ENCODE peak calls at places on chromosome 19, in four cellular contexts. One of them, this sample, is unnamed.

GRCh38 chr19:43699506-43700367 is 16.1 kb upstream of the IRGC start:
- DNase-seq in A549: no peak
- DNase-seq in fibroblast of lung: peak; percentile 52
- DNase-seq in PC-3: no peak
- DNase-seq in this sample: peak; percentile 28

GRCh38 chr19:10332158-10332964 is 968 bp downstream of the RAVER1 start:
- DNase-seq in A549: no peak
- DNase-seq in fibroblast of lung: no peak
- DNase-seq in PC-3: no peak
- DNase-seq in this sample: no peak

GRCh38 chr19:17779281-17779930 is 15.5 kb upstream of the B3GNT3 start:
- DNase-seq in A549: peak; percentile 52
- DNase-seq in fibroblast of lung: peak; percentile 21
- DNase-seq in PC-3: peak; percentile 84
- DNase-seq in this sample: peak; percentile 15

GRCh38 chr19:33785795-33786194 is 10.9 kb upstream of the KCTD15 start:
- DNase-seq in A549: no peak
- DNase-seq in fibroblast of lung: peak; percentile 18
- DNase-seq in PC-3: peak; percentile 70
- DNase-seq in this sample: peak; percentile 70

GRCh38 chr19:18587962-18588610 is 512 bp upstream of the REX1BD start:
- DNase-seq in A549: no peak
- DNase-seq in fibroblast of lung: no peak
- DNase-seq in PC-3: no peak
- DNase-seq in this sample: no peak

GRCh38 chr19:16233081-16233776 is 35.5 kb downstream of the AP1M1 start:
- DNase-seq in A549: no peak
- DNase-seq in fibroblast of lung: no peak
- DNase-seq in PC-3: no peak
- DNase-seq in this sample: no peak

GRCh38 chr19:36257512-36257876 is 42.6 kb downstream of the ZNF146 start:
- DNase-seq in A549: no peak
- DNase-seq in fibroblast of lung: no peak
- DNase-seq in PC-3: no peak
- DNase-seq in this sample: no peak

GRCh38 chr19:34990578-34991192 is 9.4 kb upstream of the GRAMD1A start:
- DNase-seq in A549: no peak
- DNase-seq in fibroblast of lung: no peak
- DNase-seq in PC-3: no peak
- DNase-seq in this sample: no peak

GRCh38 chr19:33374406-33374703 is 846 bp downstream of the CEBPG start:
- DNase-seq in A549: no peak
- DNase-seq in fibroblast of lung: peak; percentile 42
- DNase-seq in PC-3: peak; percentile 13
- DNase-seq in this sample: peak; percentile 27

GRCh38 chr19:54309811-54310210 is 3.2 kb downstream of the LILRA5 start:
- DNase-seq in A549: no peak
- DNase-seq in fibroblast of lung: no peak
- DNase-seq in PC-3: no peak
- DNase-seq in this sample: no peak

GRCh38 chr19:10555613-10555979 is 10.2 kb downstream of the KRI1 start:
- DNase-seq in A549: no peak
- DNase-seq in fibroblast of lung: no peak
- DNase-seq in PC-3: no peak
- DNase-seq in this sample: no peak

GRCh38 chr19:13817018-13817614 is 21.9 kb downstream of the ZSWIM4 start:
- DNase-seq in A549: no peak
- DNase-seq in fibroblast of lung: no peak
- DNase-seq in PC-3: no peak
- DNase-seq in this sample: no peak

GRCh38 chr19:16896913-16897571 is 8.2 kb downstream of the F2RL3 start:
- DNase-seq in A549: peak; percentile 65
- DNase-seq in fibroblast of lung: peak; percentile 96
- DNase-seq in PC-3: peak; percentile 76
- DNase-seq in this sample: peak; percentile 91

GRCh38 chr19:42376177-42376555 is 13.9 kb downstream of the CNFN start:
- DNase-seq in A549: no peak
- DNase-seq in fibroblast of lung: no peak
- DNase-seq in PC-3: no peak
- DNase-seq in this sample: no peak

GRCh38 chr19:15323496-15324235 is 8.7 kb downstream of the BRD4 start:
- DNase-seq in A549: no peak
- DNase-seq in fibroblast of lung: peak; percentile 72
- DNase-seq in PC-3: no peak
- DNase-seq in this sample: peak; percentile 53

GRCh38 chr19:17209126-17210036 is 5.8 kb upstream of the USE1 start:
- DNase-seq in A549: peak; percentile 19
- DNase-seq in fibroblast of lung: peak; percentile 16
- DNase-seq in PC-3: peak; percentile 39
- DNase-seq in this sample: peak; percentile 20

GRCh38 chr19:45469835-45470146 is 2.0 kb downstream of the FOSB start:
- DNase-seq in A549: no peak
- DNase-seq in fibroblast of lung: no peak
- DNase-seq in PC-3: no peak
- DNase-seq in this sample: no peak

GRCh38 chr19:1859319-1859718 is 4.1 kb downstream of the KLF16 start:
- DNase-seq in A549: no peak
- DNase-seq in fibroblast of lung: no peak
- DNase-seq in PC-3: no peak
- DNase-seq in this sample: no peak

GRCh38 chr19:6475321-6476108 is 6.1 kb downstream of the DENND1C start:
- DNase-seq in A549: no peak
- DNase-seq in fibroblast of lung: no peak
- DNase-seq in PC-3: no peak
- DNase-seq in this sample: no peak

GRCh38 chr19:45976180-45976579 is 2.5 kb upstream of the NOVA2 start:
- DNase-seq in A549: no peak
- DNase-seq in fibroblast of lung: no peak
- DNase-seq in PC-3: no peak
- DNase-seq in this sample: no peak

GRCh38 chr19:30229524-30230174 is 142.5 kb upstream of the ZNF536 start:
- DNase-seq in A549: no peak
- DNase-seq in fibroblast of lung: no peak
- DNase-seq in PC-3: no peak
- DNase-seq in this sample: peak; percentile 4

GRCh38 chr19:35458821-35459391 is 10.8 kb downstream of the FFAR2 start:
- DNase-seq in A549: no peak
- DNase-seq in fibroblast of lung: peak; percentile 60
- DNase-seq in PC-3: no peak
- DNase-seq in this sample: no peak

GRCh38 chr19:15544283-15544682 is 36.0 kb downstream of the CYP4F22 start:
- DNase-seq in A549: no peak
- DNase-seq in fibroblast of lung: no peak
- DNase-seq in PC-3: no peak
- DNase-seq in this sample: no peak

GRCh38 chr19:38663957-38664502 is 16.6 kb downstream of the ACTN4 start:
- DNase-seq in A549: no peak
- DNase-seq in fibroblast of lung: no peak
- DNase-seq in PC-3: no peak
- DNase-seq in this sample: no peak

GRCh38 chr19:38247734-38248268 is 8.4 kb downstream of the PPP1R14A start:
- DNase-seq in A549: no peak
- DNase-seq in fibroblast of lung: no peak
- DNase-seq in PC-3: no peak
- DNase-seq in this sample: no peak

GRCh38 chr19:45730389-45731288 is at the start of gene FBXO46:
- DNase-seq in A549: peak; percentile 98
- DNase-seq in fibroblast of lung: peak; percentile 99
- DNase-seq in PC-3: peak; percentile 95
- DNase-seq in this sample: peak; percentile 98

GRCh38 chr19:54179921-54180452 is 7.0 kb upstream of the TMC4 start:
- DNase-seq in A549: no peak
- DNase-seq in fibroblast of lung: peak; percentile 71
- DNase-seq in PC-3: peak; percentile 16
- DNase-seq in this sample: peak; percentile 60

GRCh38 chr19:8988204-8988603 is 22.0 kb downstream of the MUC16 start:
- DNase-seq in A549: peak; percentile 7
- DNase-seq in fibroblast of lung: no peak
- DNase-seq in PC-3: peak; percentile 85
- DNase-seq in this sample: no peak

DNA sequence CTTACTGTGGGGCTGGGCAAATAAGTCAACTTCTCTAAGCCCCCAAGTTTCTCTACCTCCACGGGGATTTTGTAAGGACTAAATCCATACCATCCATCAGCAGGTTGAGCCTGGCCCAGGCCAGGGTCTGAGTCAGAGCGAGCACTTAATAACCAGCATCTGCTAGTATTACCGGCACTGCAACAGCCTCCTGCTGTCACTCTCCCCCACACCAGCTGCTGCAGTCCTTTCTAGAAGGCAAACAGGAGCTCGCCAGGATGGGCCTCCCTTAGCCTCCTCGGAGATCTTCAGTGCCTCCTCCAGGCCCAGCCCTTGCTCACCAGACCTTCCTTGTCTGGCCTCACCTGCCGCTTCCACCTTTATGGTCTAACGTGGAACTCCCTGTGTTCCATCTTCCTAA is 3.2 kb downstream of the NAPA start:
- DNase-seq in A549: no peak
- DNase-seq in fibroblast of lung: no peak
- DNase-seq in PC-3: no peak
- DNase-seq in this sample: peak; percentile 61
- H3K4me2 ChIP-seq in A549: no peak overlapping the region
- H3K4me2 ChIP-seq in fibroblast of lung: peak overlapping the region; percentile 56
- H3K4me2 ChIP-seq in PC-3: peak overlapping the region; percentile 93
- H3K4me2 ChIP-seq in this sample: peak overlapping the region; percentile 77

DNA sequence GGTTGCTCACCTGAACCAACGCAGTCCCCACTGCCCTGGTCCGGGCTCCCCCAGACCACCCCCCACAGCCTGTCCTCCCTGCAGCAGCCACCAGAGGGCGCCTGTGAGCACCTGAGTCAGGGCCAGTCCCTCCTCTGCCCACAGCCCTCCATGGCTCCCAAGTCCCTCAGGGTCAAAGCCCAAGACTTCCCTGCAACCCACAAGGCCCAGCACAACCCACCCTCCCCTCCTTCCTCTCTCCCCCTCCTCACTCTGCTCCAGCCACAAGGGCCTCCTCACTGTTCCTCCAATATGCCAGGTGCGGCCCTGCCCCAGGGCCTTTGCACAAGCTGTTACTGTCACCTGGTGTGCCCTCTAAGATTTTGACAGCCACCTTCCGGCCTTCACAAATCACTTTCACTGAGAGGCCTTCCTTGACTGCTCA is 10.9 kb downstream of the GNA15 start:
- DNase-seq in A549: no peak
- DNase-seq in fibroblast of lung: no peak
- DNase-seq in PC-3: peak; percentile 20
- DNase-seq in this sample: no peak
- H3K4me2 ChIP-seq in A549: no peak overlapping the region
- H3K4me2 ChIP-seq in fibroblast of lung: no peak overlapping the region
- H3K4me2 ChIP-seq in PC-3: no peak overlapping the region
- H3K4me2 ChIP-seq in this sample: no peak overlapping the region

GRCh38 chr19:23415034-23415433 is 19.8 kb upstream of the ZNF91 start:
- DNase-seq in A549: no peak
- DNase-seq in fibroblast of lung: no peak
- DNase-seq in PC-3: no peak
- DNase-seq in this sample: no peak
- H3K4me2 ChIP-seq in A549: no peak overlapping the region
- H3K4me2 ChIP-seq in fibroblast of lung: peak overlapping the region; percentile 44
- H3K4me2 ChIP-seq in PC-3: no peak overlapping the region
- H3K4me2 ChIP-seq in this sample: peak overlapping the region; percentile 73

GRCh38 chr19:51341976-51342580 is at the start of gene VSIG10L:
- DNase-seq in A549: no peak
- DNase-seq in fibroblast of lung: no peak
- DNase-seq in PC-3: peak; percentile 31
- DNase-seq in this sample: no peak

GRCh38 chr19:51342631-51343569 is 961 bp upstream of the VSIG10L start:
- DNase-seq in A549: no peak
- DNase-seq in fibroblast of lung: no peak
- DNase-seq in PC-3: no peak
- DNase-seq in this sample: no peak

GRCh38 chr19:51346742-51347141 is 4.8 kb upstream of the VSIG10L start:
- DNase-seq in A549: no peak
- DNase-seq in fibroblast of lung: no peak
- DNase-seq in PC-3: no peak
- DNase-seq in this sample: no peak

GRCh38 chr19:51347209-51347928 is 5.4 kb upstream of the VSIG10L start:
- DNase-seq in A549: no peak
- DNase-seq in fibroblast of lung: no peak
- DNase-seq in PC-3: no peak
- DNase-seq in this sample: no peak

DNA sequence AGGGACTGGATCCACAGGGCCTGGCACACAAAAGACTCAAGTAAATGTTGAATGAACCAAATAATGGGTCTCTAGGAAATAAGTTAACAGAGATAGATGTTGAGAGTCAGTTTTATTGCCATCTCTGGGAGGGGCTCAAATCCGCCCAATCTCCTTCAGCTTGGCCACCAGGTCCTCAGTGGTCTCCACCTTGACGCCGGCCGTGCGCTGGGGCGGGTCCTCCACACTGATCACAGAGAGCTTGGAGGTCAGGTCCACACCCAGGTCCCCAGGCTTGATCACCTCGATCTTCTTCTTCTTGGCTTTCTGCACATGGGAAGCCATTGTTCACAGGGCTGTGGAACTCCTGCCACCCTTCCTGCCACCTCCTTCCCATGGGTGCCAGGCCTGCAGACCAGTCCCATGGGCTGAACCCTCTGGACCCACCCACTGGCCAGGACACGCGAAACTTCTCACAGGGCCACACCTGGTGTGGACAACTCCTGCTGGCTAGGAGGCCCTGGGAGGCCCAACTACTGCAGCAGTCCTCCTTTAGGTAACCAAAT is 3.2 kb upstream of the VSIG10L start:
- DNase-seq in A549: no peak
- DNase-seq in fibroblast of lung: no peak
- DNase-seq in PC-3: no peak
- DNase-seq in this sample: no peak
- H3K4me2 ChIP-seq in A549: no peak overlapping the region
- H3K4me2 ChIP-seq in fibroblast of lung: no peak overlapping the region
- H3K4me2 ChIP-seq in PC-3: no peak overlapping the region
- H3K4me2 ChIP-seq in this sample: no peak overlapping the region

DNA sequence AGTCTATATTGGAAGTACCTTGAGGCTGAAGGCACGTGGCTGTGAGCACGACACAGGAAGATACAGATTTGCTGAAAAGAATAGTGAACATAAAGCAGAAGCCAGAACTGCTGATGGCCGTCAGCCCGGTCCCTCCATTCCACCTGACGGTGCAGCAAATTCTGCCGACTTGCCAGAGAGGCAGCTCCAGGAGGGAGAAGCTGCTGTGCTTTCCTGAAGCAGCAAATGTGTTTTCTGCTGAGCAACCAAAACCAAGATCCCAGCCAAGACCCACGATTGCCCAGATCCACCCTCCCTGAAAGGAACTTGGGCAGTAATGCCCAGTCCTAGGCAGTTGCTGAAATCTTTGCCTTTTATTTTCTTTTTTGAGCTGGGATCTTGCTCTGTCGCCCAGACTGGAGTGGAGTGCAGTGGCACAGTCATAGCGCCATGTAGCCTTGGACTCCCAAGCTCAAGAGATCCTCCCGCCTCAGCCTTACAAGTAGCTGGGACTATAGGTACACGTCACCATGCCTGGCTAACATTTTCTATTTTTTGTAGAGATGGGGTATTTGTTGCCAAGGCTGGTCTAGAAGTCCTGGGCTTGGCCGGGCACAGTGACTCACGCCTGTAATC is 7.0 kb upstream of the RCN3 start:
- DNase-seq in A549: no peak
- DNase-seq in fibroblast of lung: no peak
- DNase-seq in PC-3: no peak
- DNase-seq in this sample: no peak
- H3K4me2 ChIP-seq in A549: no peak overlapping the region
- H3K4me2 ChIP-seq in fibroblast of lung: no peak overlapping the region
- H3K4me2 ChIP-seq in PC-3: no peak overlapping the region
- H3K4me2 ChIP-seq in this sample: no peak overlapping the region